ENCODE peak calls at places on chromosomes 12 and 14, in seven cellular contexts. S is heart left ventricle, C is transverse colon, Z is stomach, J is left ventricle myocardium inferior, T is right atrium auricular region, V is small intestine. Y is an unnamed sample.
A peak's percentile ranks its signal among the peaks of the same experiment; 100 is the strongest.

GRCh38 chr12:1826867-1827705 is 6.7 kb downstream of the LRTM2 start:
- DNase-seq in S (no peak), C (no peak), J (no peak), T (no peak), V (no peak), Z (no peak), Y (no peak)

GRCh38 chr12:53097207-53097563 is 282 bp upstream of the IGFBP6 start:
- DNase-seq in V (no peak), C (no peak), S (no peak), T (no peak), J (peak; percentile 49), Z (no peak), Y (no peak)

GRCh38 chr12:120529641-120530314 is 820 bp upstream of the COQ5 start:
- DNase-seq in T (no peak), C (peak; percentile 44), V (peak; percentile 65), Z (peak; percentile 36), S (no peak), J (no peak), Y (no peak)

GRCh38 chr12:34591966-34592365 is 569.7 kb downstream of the ALG10 start:
- DNase-seq in T (no peak), S (no peak), C (no peak), J (no peak), V (no peak), Z (no peak), Y (no peak)

GRCh38 chr12:110543252-110543959 is 39.7 kb downstream of the PPTC7 start:
- DNase-seq in C (peak; percentile 90), T (peak; percentile 96), J (peak; percentile 89), S (peak; percentile 81), V (peak; percentile 69), Z (peak; percentile 91), Y (peak; percentile 90)

GRCh38 chr14:94390372-94391086 is 2.1 kb upstream of the SERPINA1 start:
- DNase-seq in C (peak; percentile 86), Z (peak; percentile 83), J (peak; percentile 69), S (peak; percentile 54), T (no peak), V (peak; percentile 94), Y (peak; percentile 89)

GRCh38 chr12:16606117-16606200 is at the start of gene LMO3:
- DNase-seq in C (no peak), V (no peak), J (no peak), Z (no peak), S (no peak), T (no peak), Y (no peak)

GRCh38 chr14:47857646-47858045 is 182.2 kb upstream of the MDGA2 start:
- DNase-seq in S (no peak), T (no peak), J (no peak), V (no peak), C (no peak), Z (no peak), Y (no peak)

GRCh38 chr14:57822081-57822480 is 43.8 kb downstream of the SLC35F4 start:
- DNase-seq in Z (no peak), J (no peak), C (no peak), T (no peak), S (no peak), V (no peak), Y (no peak)

GRCh38 chr14:85617799-85618198 is 87.9 kb downstream of the FLRT2 start:
- DNase-seq in C (no peak), S (no peak), Z (no peak), T (no peak), J (no peak), V (no peak), Y (no peak)

GRCh38 chr12:7339675-7340074 is 35.8 kb downstream of the ACSM4 start:
- DNase-seq in T (no peak), S (no peak), C (no peak), Z (no peak), J (no peak), V (peak; percentile 9), Y (no peak)

GRCh38 chr14:81423504-81423903 is 23.4 kb upstream of the STON2 start:
- DNase-seq in S (peak; percentile 68), T (no peak), C (no peak), J (peak; percentile 50), Z (no peak), V (no peak), Y (peak; percentile 64)

GRCh38 chr12:87317302-87317701 is 711.9 kb downstream of the C12orf50 start:
- DNase-seq in C (no peak), T (no peak), V (no peak), S (no peak), Z (no peak), J (no peak), Y (no peak)

GRCh38 chr12:14283489-14284144 is 81.9 kb upstream of the ATF7IP start:
- DNase-seq in J (no peak), Z (no peak), T (no peak), S (no peak), C (no peak), V (no peak), Y (no peak)

GRCh38 chr14:56002316-56002715 is 115.9 kb upstream of the PELI2 start:
- DNase-seq in V (no peak), S (no peak), C (no peak), J (no peak), Z (no peak), T (no peak), Y (no peak)

GRCh38 chr12:4855121-4855924 is 54.4 kb upstream of the KCNA1 start:
- DNase-seq in J (no peak), S (peak; percentile 35), C (peak; percentile 57), Z (peak; percentile 57), T (peak; percentile 70), V (peak; percentile 79), Y (no peak)

GRCh38 chr12:4858385-4858784 is 51.3 kb upstream of the KCNA1 start:
- DNase-seq in J (no peak), T (no peak), Z (no peak), C (no peak), S (peak; percentile 20), V (peak; percentile 11), Y (no peak)

GRCh38 chr12:4856556-4856955 is 53.1 kb upstream of the KCNA1 start:
- DNase-seq in V (no peak), T (no peak), J (no peak), Z (no peak), S (no peak), C (no peak), Y (no peak)

GRCh38 chr12:4859478-4860210 is 50.1 kb upstream of the KCNA1 start:
- DNase-seq in C (no peak), S (no peak), J (no peak), Z (no peak), T (no peak), V (no peak), Y (no peak)

GRCh38 chr12:4857472-4858291 is 52.0 kb upstream of the KCNA1 start:
- DNase-seq in J (peak; percentile 62), V (peak; percentile 73), C (peak; percentile 80), Z (peak; percentile 78), T (peak; percentile 78), S (peak; percentile 63), Y (peak; percentile 72)
- H3K4me3 ChIP-seq in J (peak overlapping the region; percentile 46), V (no peak overlapping the region), C (peak overlapping the region; percentile 19), Z (peak overlapping the region; percentile 34), T (no peak overlapping the region), S (no peak overlapping the region), Y (no peak overlapping the region)

DNA sequence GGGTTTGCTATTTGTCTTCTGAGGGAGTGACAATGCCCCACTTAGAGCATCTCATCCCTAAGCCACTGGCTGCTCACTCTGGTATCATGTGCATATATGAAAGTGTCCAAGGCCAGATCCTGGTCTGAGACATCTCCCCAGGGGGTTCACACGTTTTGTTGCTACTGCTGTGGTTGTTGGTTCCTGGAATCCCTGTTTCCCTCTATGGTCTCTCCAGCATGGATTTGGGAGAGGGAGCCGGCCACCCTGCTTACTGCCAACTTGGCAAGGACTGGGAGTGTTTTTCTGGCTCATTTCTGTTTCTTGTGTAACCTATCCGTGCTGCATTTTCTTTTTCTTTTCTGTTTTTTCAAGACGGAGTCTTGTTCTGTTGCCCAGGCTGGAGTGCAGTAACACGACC is 101.3 kb upstream of the MAX start:
- DNase-seq in V (no peak), Z (no peak), C (no peak), T (no peak), J (no peak), S (no peak), Y (no peak)
- H3K27ac ChIP-seq in V (no peak overlapping the region), Z (no peak overlapping the region), C (no peak overlapping the region), T (no peak overlapping the region), J (no peak overlapping the region), S (no peak overlapping the region), Y (no peak overlapping the region)

GRCh38 chr12:57839996-57840395 is 6.5 kb downstream of the CTDSP2 start:
- DNase-seq in J (no peak), V (no peak), C (no peak), Z (no peak), T (no peak), S (no peak), Y (no peak)
- H3K4me3 ChIP-seq in J (peak overlapping the region; percentile 95), V (no peak overlapping the region), C (peak overlapping the region; percentile 72), Z (peak overlapping the region; percentile 80), T (no peak overlapping the region), S (no peak overlapping the region), Y (no peak overlapping the region)

GRCh38 chr12:66217342-66217929 is 28.4 kb downstream of the IRAK3 start:
- DNase-seq in Z (no peak), S (no peak), V (no peak), C (no peak), T (no peak), J (no peak), Y (no peak)
- H3K27ac ChIP-seq in Z (no peak overlapping the region), S (no peak overlapping the region), V (no peak overlapping the region), C (no peak overlapping the region), T (no peak overlapping the region), J (no peak overlapping the region), Y (no peak overlapping the region)

GRCh38 chr12:100715976-100716657 is 78.5 kb upstream of the ANO4 start:
- DNase-seq in J (no peak), S (no peak), C (no peak), Z (no peak), T (no peak), V (no peak), Y (no peak)

GRCh38 chr12:100718212-100718611 is 76.4 kb upstream of the ANO4 start:
- DNase-seq in V (no peak), C (no peak), J (no peak), Z (no peak), S (no peak), T (no peak), Y (no peak)

GRCh38 chr12:100716658-100716948 is 78.0 kb upstream of the ANO4 start:
- DNase-seq in T (no peak), C (no peak), S (no peak), V (no peak), Z (no peak), J (no peak), Y (no peak)

GRCh38 chr12:100717733-100718067 is 76.9 kb upstream of the ANO4 start:
- DNase-seq in J (no peak), T (no peak), V (no peak), C (no peak), S (no peak), Z (no peak), Y (no peak)

DNA sequence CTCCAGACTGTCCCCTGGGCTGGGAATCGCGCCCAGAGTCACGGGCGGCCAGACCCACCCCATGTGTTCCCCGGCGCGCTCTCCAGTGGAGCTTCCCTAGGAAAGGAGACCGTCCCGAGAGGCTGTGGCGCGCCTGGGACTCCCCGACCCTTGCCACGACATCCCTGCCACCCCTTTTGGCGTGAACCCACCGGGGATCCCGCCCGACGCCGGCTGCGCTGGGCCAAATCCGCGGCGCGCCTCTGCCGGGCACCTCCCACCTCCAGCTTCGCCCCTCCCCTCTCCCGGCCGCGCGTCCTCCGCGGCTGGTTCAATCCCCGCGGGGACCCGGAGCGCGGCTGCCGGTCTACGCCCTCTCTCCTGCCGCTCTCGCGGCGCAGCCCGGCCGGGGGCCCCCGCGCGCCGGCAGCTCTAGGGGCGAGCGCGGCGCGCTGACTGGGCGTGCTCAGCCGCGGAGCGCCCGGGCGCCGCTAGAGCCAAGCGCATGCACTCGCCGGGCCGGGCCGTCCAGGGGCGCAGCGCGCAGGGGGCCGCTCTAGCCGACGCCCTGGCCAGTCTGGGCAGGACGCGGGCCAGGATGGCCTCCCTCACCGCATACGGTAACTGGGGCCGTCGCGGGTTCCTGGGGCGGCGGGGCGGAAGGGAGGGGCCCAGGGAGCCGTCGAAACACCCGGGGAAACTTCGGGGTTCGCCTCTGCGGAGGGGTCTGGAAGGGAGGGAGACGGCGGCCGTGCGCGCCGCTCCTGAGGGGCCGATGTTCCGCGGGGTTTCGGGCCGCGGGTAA is 77.4 kb upstream of the ANO4 start:
- DNase-seq in V (no peak), T (no peak), S (no peak), Z (no peak), J (no peak), C (no peak), Y (no peak)
- H3K4me3 ChIP-seq in V (peak overlapping the region; percentile 40), T (peak overlapping the region; percentile 14), S (peak overlapping the region; percentile 10), Z (peak overlapping the region; percentile 36), J (peak overlapping the region; percentile 55), C (peak overlapping the region; percentile 38), Y (no peak overlapping the region)

Y was measured in aorta.